ENCODE peak calls at places on chromosomes 7 and 10, in eight cellular contexts. B is neural crest cell, V is astrocyte of the spinal cord, D is GM12865, G is mesothelial cell of epicardium, P is BJ, W is heart right ventricle, A is AG04449. F is an unnamed sample.

GRCh38 chr10:36700123-36700522 is 425.3 kb upstream of the ANKRD30A start:
- DNase-seq in V (no peak), D (no peak), G (no peak), A (no peak), W (no peak), P (no peak), B (no peak), F (no peak)

GRCh38 chr10:12432402-12433189 is 83.2 kb downstream of the CAMK1D start:
- DNase-seq in D (no peak), B (no peak), V (no peak), P (no peak), A (no peak), G (no peak), W (no peak), F (no peak)

GRCh38 chr10:22767859-22768258 is 53.5 kb upstream of the PIP4K2A start:
- DNase-seq in B (no peak), G (no peak), W (no peak), D (no peak), A (no peak), P (no peak), V (no peak), F (no peak)

GRCh38 chr7:12322903-12323300 is 80.8 kb downstream of the VWDE start:
- DNase-seq in P (no peak), D (peak), B (no peak), G (no peak), V (no peak), A (no peak), W (no peak), F (no peak)

GRCh38 chr7:151142686-151143040 is 24.8 kb downstream of the GBX1 start:
- DNase-seq in D (no peak), G (no peak), W (no peak), P (no peak), A (no peak), B (peak), V (no peak), F (no peak)

GRCh38 chr10:50367732-50368131 is 116.4 kb upstream of the ASAH2 start:
- DNase-seq in G (no peak), P (no peak), V (peak), D (peak), W (no peak), A (no peak), B (peak), F (no peak)

GRCh38 chr7:33107136-33108066 is 1.8 kb downstream of the RP9 start:
- DNase-seq in G (no peak), P (no peak), V (peak), B (peak), A (no peak), D (peak), W (peak), F (no peak)

GRCh38 chr10:682931-683447 is 6.5 kb downstream of the DIP2C start:
- DNase-seq in P (no peak), W (no peak), B (no peak), G (no peak), D (no peak), V (no peak), A (no peak), F (no peak)

GRCh38 chr7:116512524-116513188 is 12.2 kb upstream of the CAV1 start:
- DNase-seq in A (no peak), W (no peak), V (no peak), D (no peak), G (no peak), P (no peak), B (no peak), F (no peak)

GRCh38 chr7:55409474-55410225 is 44.5 kb downstream of the LANCL2 start:
- DNase-seq in P (no peak), V (no peak), A (no peak), D (peak), G (no peak), W (no peak), B (no peak), F (no peak)

GRCh38 chr7:112449353-112449752 is 907 bp upstream of the IFRD1 start:
- DNase-seq in B (no peak), V (peak), G (no peak), D (peak), A (no peak), P (no peak), W (no peak), F (no peak)

GRCh38 chr7:69115788-69116187 is 482.5 kb upstream of the AUTS2 start:
- DNase-seq in D (no peak), W (no peak), B (no peak), G (no peak), A (peak), V (no peak), P (no peak), F (no peak)

GRCh38 chr7:33813331-33813730 is 92.0 kb upstream of the BMPER start:
- DNase-seq in A (no peak), G (no peak), D (no peak), P (no peak), W (no peak), V (peak), B (no peak), F (no peak)

GRCh38 chr10:87960230-87960629 is 96.8 kb downstream of the PTEN start:
- DNase-seq in A (no peak), P (no peak), D (no peak), V (peak), B (no peak), W (no peak), G (no peak), F (no peak)

GRCh38 chr10:489335-489734 is 200.1 kb downstream of the DIP2C start:
- DNase-seq in B (no peak), V (no peak), D (no peak), P (no peak), W (no peak), G (no peak), A (no peak), F (no peak)

GRCh38 chr10:79400567-79401004 is 44.8 kb downstream of the ZCCHC24 start:
- DNase-seq in A (no peak), D (peak), P (no peak), W (no peak), V (no peak), G (peak), B (peak), F (no peak)

GRCh38 chr10:78309536-78310237 is 276.0 kb downstream of the RPS24 start:
- DNase-seq in W (no peak), B (no peak), D (no peak), P (no peak), V (no peak), A (no peak), G (peak), F (no peak)

GRCh38 chr7:4613855-4614548 is 68.1 kb upstream of the FOXK1 start:
- DNase-seq in V (peak), P (no peak), G (no peak), W (no peak), A (peak), D (no peak), B (no peak), F (no peak)

GRCh38 chr10:21336476-21337170 is 188.9 kb downstream of the SKIDA1 start:
- DNase-seq in V (peak), D (no peak), P (peak), A (peak), G (no peak), W (peak), B (no peak), F (no peak)

GRCh38 chr10:24434961-24435360 is 226.0 kb downstream of the KIAA1217 start:
- DNase-seq in D (no peak), V (no peak), A (no peak), P (no peak), W (no peak), G (no peak), B (no peak), F (no peak)

GRCh38 chr10:97016728-97017473 is 168.9 kb downstream of the SLIT1 start:
- DNase-seq in W (no peak), V (no peak), B (no peak), G (no peak), P (no peak), A (no peak), D (peak), F (no peak)

GRCh38 chr10:25651534-25651933 is 282.5 kb upstream of the MYO3A start:
- DNase-seq in A (no peak), W (no peak), G (no peak), P (no peak), D (no peak), B (no peak), V (no peak), F (no peak)

GRCh38 chr10:121788115-121788514 is 139.7 kb downstream of the ATE1 start:
- DNase-seq in D (no peak), W (no peak), V (no peak), B (no peak), G (no peak), P (no peak), A (no peak), F (no peak)

GRCh38 chr10:91190876-91191580 is 29.4 kb upstream of the PCGF5 start:
- DNase-seq in G (no peak), W (no peak), V (no peak), D (peak), P (no peak), A (no peak), B (no peak), F (no peak)

GRCh38 chr7:68461430-68461829 is 1136.8 kb upstream of the AUTS2 start:
- DNase-seq in D (no peak), P (no peak), A (peak), V (no peak), B (no peak), G (no peak), W (no peak), F (no peak)

GRCh38 chr10:84224411-84225028 is 824 bp downstream of the LRIT2 start:
- DNase-seq in W (no peak), G (peak), B (peak), P (no peak), A (no peak), D (no peak), V (no peak), F (no peak)

GRCh38 chr10:43204394-43204942 is 62.4 kb downstream of the RASGEF1A start:
- DNase-seq in B (no peak), V (no peak), P (no peak), A (no peak), D (no peak), G (no peak), W (no peak), F (no peak)

GRCh38 chr10:8130973-8131911 is 76.8 kb downstream of the GATA3 start:
- DNase-seq in D (peak), W (no peak), G (no peak), V (peak), P (no peak), A (no peak), B (no peak), F (no peak)

GRCh38 chr7:93515144-93515543 is 59.4 kb downstream of the CALCR start:
- DNase-seq in D (no peak), W (no peak), P (no peak), G (no peak), V (no peak), A (no peak), B (no peak), F (no peak)

GRCh38 chr7:27917774-27918314 is 177.9 kb downstream of the TAX1BP1 start:
- DNase-seq in W (no peak), P (no peak), G (no peak), A (peak), B (no peak), V (peak), D (no peak), F (no peak)

GRCh38 chr10:31153692-31154091 is 122.0 kb upstream of the ZNF438 start:
- DNase-seq in D (no peak), A (no peak), G (no peak), B (no peak), W (no peak), V (no peak), P (no peak), F (no peak)

DNA sequence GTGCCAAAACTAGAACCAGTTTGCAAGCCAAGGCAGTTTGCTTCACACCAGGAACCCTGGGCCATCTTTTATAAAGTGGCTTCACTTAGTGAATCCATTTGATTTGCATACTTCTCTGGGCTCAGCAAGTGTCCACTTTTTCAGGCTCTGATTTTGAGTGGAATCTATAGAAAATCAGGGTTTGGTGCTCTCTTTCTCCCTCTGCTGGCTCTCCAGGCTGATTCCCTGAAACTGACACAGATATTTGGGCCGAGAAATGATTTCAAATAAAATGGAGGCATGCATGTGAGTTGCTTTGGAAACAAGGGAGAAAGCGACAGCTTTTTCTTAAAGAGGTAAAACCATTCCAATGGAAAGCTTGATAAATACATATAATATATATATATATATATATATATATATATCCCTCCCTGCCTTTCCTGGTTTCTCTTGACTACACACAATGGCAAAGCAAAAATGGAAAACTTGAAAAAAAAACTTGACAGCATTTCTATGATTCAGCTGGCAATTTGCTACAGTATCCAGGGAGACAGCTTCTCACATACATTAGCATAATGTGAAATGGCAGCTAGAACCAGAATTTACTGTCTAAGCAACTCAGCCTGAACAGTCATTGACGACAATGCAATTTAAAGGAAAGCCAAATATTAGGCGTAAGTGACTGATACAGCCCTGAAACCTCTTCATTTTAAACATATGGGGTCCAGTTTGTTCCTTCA is 188.4 kb downstream of the TMEM178B start:
- DNase-seq in A (no peak), G (no peak), D (no peak), V (peak), B (peak), P (no peak), W (no peak), F (no peak)
- TF ChIP-seq CTCF in A (no peak), G (no peak), D (no peak), V (peak), B (peak), P (peak), W (peak), F (no peak)

DNA sequence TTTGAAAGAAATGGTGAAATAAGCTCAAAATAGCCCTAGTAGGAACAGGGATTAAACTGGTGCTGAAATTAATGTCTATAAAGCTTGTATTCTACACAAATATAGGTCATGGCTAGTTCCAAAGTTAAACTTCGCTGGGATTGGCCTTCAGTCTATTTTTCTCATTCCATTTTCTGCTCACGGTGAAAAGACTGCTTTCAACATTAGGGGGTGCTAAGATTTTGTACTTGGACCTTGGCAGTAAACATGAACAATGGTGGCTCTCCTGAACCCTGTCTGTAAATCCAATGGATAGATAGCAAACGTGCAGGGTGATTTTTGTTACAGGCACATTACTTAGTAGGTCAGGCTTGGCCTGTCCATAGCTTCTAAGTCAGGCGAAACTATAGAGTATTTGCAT is 36.0 kb upstream of the RSU1 start:
- DNase-seq in V (peak), A (no peak), W (no peak), G (no peak), D (peak), B (no peak), P (no peak), F (no peak)
- TF ChIP-seq CTCF in V (peak), A (peak), W (peak), G (no peak), D (peak), B (peak), P (peak), F (no peak)

DNA sequence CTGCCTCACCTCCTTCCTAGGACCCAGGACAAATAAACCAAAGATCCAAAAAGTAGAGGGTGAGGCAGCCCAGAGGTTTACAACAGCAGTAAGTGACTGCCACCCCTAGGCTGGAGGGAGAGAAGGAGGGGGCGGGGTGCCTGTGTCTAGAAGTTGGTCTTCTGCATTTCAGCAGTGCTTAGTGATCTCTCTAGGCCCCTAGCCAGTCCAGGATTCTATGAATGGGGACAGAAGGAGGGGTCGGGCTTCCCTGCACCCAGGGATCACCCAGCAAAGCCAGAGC is 62.8 kb upstream of the KDM7A start:
- DNase-seq in D (peak), A (no peak), V (no peak), G (no peak), W (no peak), B (no peak), P (no peak), F (no peak)
- TF ChIP-seq CTCF in D (peak), A (no peak), V (no peak), G (no peak), W (no peak), B (no peak), P (no peak), F (no peak)

DNA sequence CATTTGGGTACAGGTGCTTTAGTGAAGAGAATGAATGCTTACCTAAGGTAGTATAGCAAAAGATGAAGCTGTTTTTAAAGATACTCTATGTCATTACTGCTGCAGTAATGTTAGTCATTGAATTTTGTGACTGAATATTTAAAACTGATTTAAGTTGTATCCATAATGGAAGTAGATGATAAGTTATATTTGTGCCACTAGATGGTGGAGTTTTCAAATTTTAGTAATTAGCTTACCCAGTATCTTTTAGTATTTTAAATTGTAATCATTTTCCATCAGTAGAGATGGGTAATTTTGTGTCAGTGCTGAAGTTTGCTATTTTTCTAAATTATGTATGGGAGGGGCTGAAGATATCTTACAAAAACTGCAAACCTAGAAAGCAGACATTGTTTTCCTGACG is 25.2 kb downstream of the HBP1 start:
- DNase-seq in B (no peak), A (no peak), V (no peak), D (no peak), G (no peak), W (no peak), P (no peak), F (no peak)
- TF ChIP-seq CTCF in B (peak), A (no peak), V (no peak), D (no peak), G (peak), W (peak), P (no peak), F (no peak)

GRCh38 chr10:99551616-99552015 is 18.9 kb downstream of the NKX2-3 start:
- DNase-seq in G (no peak), V (no peak), W (no peak), D (no peak), B (no peak), P (no peak), A (no peak), F (no peak)

GRCh38 chr10:99551158-99551557 is 18.4 kb downstream of the NKX2-3 start:
- DNase-seq in A (peak), D (peak), V (no peak), P (no peak), W (no peak), G (no peak), B (no peak), F (no peak)

GRCh38 chr10:99544322-99544721 is 11.6 kb downstream of the NKX2-3 start:
- DNase-seq in B (no peak), G (no peak), W (no peak), A (no peak), D (no peak), P (no peak), V (no peak), F (no peak)

GRCh38 chr10:99548041-99548530 is 15.3 kb downstream of the NKX2-3 start:
- DNase-seq in B (no peak), P (no peak), V (no peak), A (no peak), G (no peak), W (no peak), D (peak), F (no peak)
- TF ChIP-seq CTCF in B (peak), P (peak), V (peak), A (peak), G (no peak), W (no peak), D (peak), F (no peak)

GRCh38 chr7:82335927-82336326 is 107.7 kb downstream of the CACNA2D1 start:
- DNase-seq in G (no peak), B (no peak), A (no peak), W (no peak), V (peak), P (no peak), D (peak), F (no peak)
- TF ChIP-seq CTCF in G (no peak), B (no peak), A (no peak), W (no peak), V (no peak), P (no peak), D (no peak), F (no peak)